ENCODE peak calls at places on chromosomes 3 and 15, in seven cellular contexts. T, N, M, D, I, E and F are unnamed samples.

GRCh38 chr3:44992555-44993470 is 16.8 kb downstream of the EXOSC7 start:
- DNase-seq in T (peak; percentile 66), N (no peak), M (no peak), D (peak; percentile 13), I (no peak), E (no peak), F (no peak)

GRCh38 chr3:151219056-151219455 is 16.0 kb upstream of the GPR171 start:
- DNase-seq in T (peak; percentile 91), N (no peak), M (no peak), D (no peak), I (no peak), E (no peak), F (no peak)

GRCh38 chr3:14369675-14370669 is 32.4 kb upstream of the SLC6A6 start:
- DNase-seq in T (no peak), N (peak; percentile 17), M (no peak), D (peak; percentile 89), I (no peak), E (peak; percentile 76), F (no peak)

GRCh38 chr3:9398715-9399708 is 1.6 kb downstream of the SETD5 start:
- DNase-seq in T (peak; percentile 78), N (no peak), M (no peak), D (no peak), I (no peak), E (peak; percentile 48), F (no peak)

GRCh38 chr3:18765672-18766071 is 340.5 kb upstream of the SATB1 start:
- DNase-seq in T (no peak), N (no peak), M (no peak), D (no peak), I (no peak), E (no peak), F (no peak)

GRCh38 chr3:18747383-18747782 is 322.2 kb upstream of the SATB1 start:
- DNase-seq in T (no peak), N (no peak), M (no peak), D (no peak), I (no peak), E (peak; percentile 59), F (no peak)

GRCh38 chr3:17431004-17431403 is 311.4 kb downstream of the TBC1D5 start:
- DNase-seq in T (peak; percentile 56), N (peak; percentile 13), M (no peak), D (no peak), I (no peak), E (no peak), F (no peak)

GRCh38 chr3:161559177-161559998 is 62.8 kb downstream of the OTOL1 start:
- DNase-seq in T (peak; percentile 71), N (peak; percentile 60), M (no peak), D (peak; percentile 50), I (no peak), E (no peak), F (peak; percentile 61)

GRCh38 chr3:7630925-7631324 is 770.0 kb downstream of the GRM7 start:
- DNase-seq in T (no peak), N (no peak), M (no peak), D (no peak), I (no peak), E (peak; percentile 19), F (no peak)

GRCh38 chr3:3881050-3881449 is 81.8 kb downstream of the LRRN1 start:
- DNase-seq in T (no peak), N (no peak), M (no peak), D (no peak), I (no peak), E (no peak), F (no peak)

GRCh38 chr3:131619821-131620220 is 117.0 kb upstream of the MRPL3 start:
- DNase-seq in T (no peak), N (no peak), M (no peak), D (no peak), I (no peak), E (no peak), F (no peak)

GRCh38 chr3:195253981-195254432 is 17.0 kb downstream of the XXYLT1 start:
- DNase-seq in T (no peak), N (no peak), M (no peak), D (no peak), I (no peak), E (peak; percentile 14), F (no peak)

GRCh38 chr15:62391565-62392262 is 226.6 kb upstream of the C2CD4B start:
- DNase-seq in T (peak; percentile 73), N (no peak), M (peak; percentile 20), D (peak; percentile 75), I (no peak), E (peak; percentile 64), F (peak; percentile 32)

GRCh38 chr15:77798151-77798550 is 165.4 kb upstream of the LINGO1 start:
- DNase-seq in T (no peak), N (no peak), M (no peak), D (no peak), I (no peak), E (no peak), F (no peak)